ENCODE peak calls at places on chromosomes 6 and 20, in nine cellular contexts. P is pancreas; X is PC-3; D is neural progenitor cell; S is stomach; C is naive thymus-derived CD4-positive, alpha-beta T cell; L is PC-9; O is tibial artery; H is CD8-positive, alpha-beta T cell. G is an unnamed sample. For H3K4me1 and H3K9me3, the result is how much of the 10 kb centered on the place peaks cover.

GRCh38 chr6:34155471-34156300 is 9.8 kb upstream of the GRM4 start:
- DNase-seq in O (peak), L (no peak), D (no peak), H (no peak), X (no peak), P (no peak), C (no peak), S (no peak), G (no peak)

GRCh38 chr6:159908535-159908934 is 17.7 kb downstream of the MAS1 start:
- DNase-seq in D (no peak), P (no peak), O (no peak), S (no peak), H (no peak), X (no peak), C (no peak), L (no peak), G (no peak)

GRCh38 chr6:127288705-127289104 is 22.0 kb downstream of the RNF146 start:
- DNase-seq in X (no peak), D (no peak), L (no peak), C (no peak), O (no peak), P (no peak), S (no peak), H (no peak), G (no peak)

GRCh38 chr6:118080547-118080946 is 173.5 kb downstream of the SLC35F1 start:
- DNase-seq in X (peak), P (no peak), S (no peak), O (no peak), L (no peak), C (no peak), D (peak), H (no peak), G (no peak)

GRCh38 chr6:36127462-36128016 is 2.8 kb upstream of the MAPK13 start:
- DNase-seq in P (no peak), C (no peak), X (peak), L (peak), D (no peak), S (peak), H (no peak), O (no peak), G (no peak)

GRCh38 chr20:14310977-14311654 is 26.3 kb downstream of the FLRT3 start:
- DNase-seq in C (no peak), D (no peak), X (peak), L (no peak), P (no peak), H (no peak), O (no peak), S (no peak), G (no peak)

GRCh38 chr20:50678213-50678898 is 13.0 kb downstream of the RIPOR3 start:
- DNase-seq in D (no peak), L (peak), P (peak), C (no peak), H (no peak), S (peak), X (peak), O (no peak), G (no peak)

GRCh38 chr6:108097882-108098281 is 23.3 kb upstream of the OSTM1 start:
- DNase-seq in O (no peak), L (no peak), C (no peak), D (no peak), X (peak), S (no peak), H (no peak), P (no peak), G (no peak)

GRCh38 chr6:56245903-56246351 is 1.5 kb downstream of the COL21A1 start:
- DNase-seq in C (no peak), H (no peak), P (no peak), S (no peak), X (no peak), L (no peak), O (no peak), D (no peak), G (no peak)

GRCh38 chr20:57609842-57610167 is 10.4 kb downstream of the ZBP1 start:
- DNase-seq in L (no peak), O (no peak), D (peak), C (no peak), S (no peak), X (no peak), H (no peak), P (no peak), G (no peak)

GRCh38 chr6:43820486-43820885 is 50.5 kb downstream of the VEGFA start:
- DNase-seq in H (no peak), L (no peak), P (no peak), O (no peak), S (no peak), X (no peak), D (no peak), C (no peak), G (no peak)

GRCh38 chr20:52438326-52438963 is 246.9 kb upstream of the ZFP64 start:
- DNase-seq in X (no peak), S (no peak), L (no peak), O (no peak), H (no peak), C (peak), P (no peak), D (no peak), G (no peak)

GRCh38 chr6:65999288-65999791 is 292.3 kb upstream of the EYS start:
- DNase-seq in D (no peak), H (no peak), O (peak), P (peak), X (no peak), S (no peak), C (no peak), L (no peak), G (no peak)

GRCh38 chr6:153831350-153832078 is 207.5 kb upstream of the OPRM1 start:
- DNase-seq in D (peak), X (no peak), S (no peak), C (no peak), L (no peak), H (no peak), P (no peak), O (no peak), G (no peak)

GRCh38 chr6:83467620-83468036 is 36.8 kb upstream of the ME1 start:
- DNase-seq in D (no peak), X (no peak), H (no peak), O (peak), C (no peak), S (no peak), L (no peak), P (no peak), G (no peak)

GRCh38 chr6:170221052-170221752 is 69.7 kb downstream of the DLL1 start:
- DNase-seq in S (peak), X (no peak), H (no peak), L (no peak), D (no peak), O (peak), C (no peak), P (no peak), G (no peak)

GRCh38 chr20:53718142-53718481 is 124.5 kb upstream of the ZNF217 start:
- DNase-seq in S (no peak), C (no peak), D (peak), X (no peak), H (no peak), P (no peak), O (no peak), L (no peak), G (no peak)

GRCh38 chr6:129709909-129710721 is at the start of gene ARHGAP18:
- DNase-seq in P (peak), L (peak), S (peak), O (peak), X (peak), D (peak), H (peak), C (peak), G (peak)

GRCh38 chr20:32556312-32557184 is 28.6 kb downstream of the NOL4L start:
- DNase-seq in C (no peak), X (no peak), O (no peak), L (no peak), D (peak), P (peak), H (no peak), S (no peak), G (no peak)
- H3K4me1 ChIP-seq in C (under half), X (under half), O (under half), L (under half), D (under half), P (under half), H (half or more), S (under half), G (under half)

GRCh38 chr6:28785962-28786679 is 137.7 kb downstream of the TRIM27 start:
- DNase-seq in S (no peak), O (no peak), H (no peak), X (no peak), C (no peak), L (no peak), P (no peak), D (no peak), G (no peak)
- H3K4me3 ChIP-seq in S (no peak), O (no peak), H (no peak), X (no peak), C (no peak), L (no peak), P (no peak), D (no peak), G (no peak)

DNA sequence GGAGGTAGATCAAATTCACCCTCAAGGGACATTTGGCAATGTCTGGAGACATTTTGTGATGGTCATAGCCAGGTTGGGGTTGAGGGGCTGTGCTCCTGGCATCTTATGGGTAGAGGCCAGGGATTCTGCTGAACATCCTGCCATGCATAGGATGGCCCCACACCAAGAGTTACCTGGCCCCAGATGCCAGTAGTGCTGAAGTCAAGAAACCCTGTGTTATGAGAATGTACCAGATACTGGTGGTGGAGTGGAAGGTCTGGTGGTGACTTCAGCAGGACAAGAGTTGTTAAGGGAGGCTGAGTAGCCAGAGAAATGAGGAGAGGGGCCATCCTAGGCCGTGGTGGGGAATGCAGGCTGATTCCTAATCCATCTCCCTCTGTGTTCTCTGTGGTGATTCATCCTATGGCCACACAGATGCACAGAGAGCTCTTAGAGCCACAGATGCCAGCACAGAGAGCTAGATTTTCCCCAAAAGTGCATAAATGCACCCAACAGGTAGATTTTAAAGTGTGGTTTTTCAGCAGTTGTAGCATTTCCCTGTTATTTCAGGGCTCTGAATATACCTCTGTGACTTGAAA is 43.6 kb downstream of the CDYL start:
- DNase-seq in C (no peak), H (no peak), D (peak), S (no peak), L (no peak), X (no peak), P (no peak), O (no peak), G (no peak)
- H3K9me3 ChIP-seq in C (under half), H (under half), D (under half), S (under half), L (under half), X (under half), P (under half), O (under half), G (under half)

GRCh38 chr6:2854394-2854982 is 12.8 kb upstream of the SERPINB1 start:
- DNase-seq in D (no peak), C (no peak), S (no peak), O (no peak), P (no peak), L (no peak), X (no peak), H (no peak), G (no peak)

GRCh38 chr6:2857185-2857579 is 15.5 kb upstream of the SERPINB1 start:
- DNase-seq in L (no peak), H (no peak), C (no peak), X (no peak), O (no peak), S (no peak), D (no peak), P (no peak), G (no peak)

GRCh38 chr6:2853766-2854393 is 12.2 kb upstream of the SERPINB1 start:
- DNase-seq in H (peak), L (peak), O (no peak), D (peak), X (peak), S (no peak), C (peak), P (no peak), G (no peak)

GRCh38 chr6:2852921-2853322 is 11.3 kb upstream of the SERPINB1 start:
- DNase-seq in D (no peak), L (no peak), C (no peak), S (no peak), P (no peak), X (no peak), H (no peak), O (no peak), G (no peak)

DNA sequence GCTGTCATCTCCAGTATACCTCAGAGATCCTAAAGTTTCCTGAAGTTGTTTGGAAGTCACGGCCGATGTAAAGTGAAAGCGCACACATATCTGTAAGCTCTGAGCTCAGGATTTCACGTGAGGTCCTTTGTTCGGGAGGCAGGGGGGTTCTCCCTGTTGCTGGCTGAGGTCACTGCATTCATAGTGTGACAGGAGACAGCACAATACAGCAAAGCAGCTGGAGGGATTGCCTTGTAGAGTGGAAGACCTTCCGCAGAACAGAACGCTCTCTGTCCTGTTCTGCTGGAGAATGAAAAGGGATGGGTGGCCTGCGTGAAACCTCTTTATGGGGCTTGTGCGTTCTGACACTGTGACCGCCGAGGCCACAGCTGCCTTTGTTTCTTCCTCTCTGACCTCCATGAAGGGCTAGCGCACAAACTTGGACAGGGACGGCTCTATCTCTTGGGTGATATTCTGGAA is 13.4 kb upstream of the SERPINB1 start:
- DNase-seq in L (no peak), O (no peak), X (no peak), S (no peak), C (no peak), P (no peak), D (peak), H (no peak), G (no peak)
- H3K4me1 ChIP-seq in L (under half), O (under half), X (under half), S (under half), C (half or more), P (under half), D (under half), H (half or more), G (under half)

DNA sequence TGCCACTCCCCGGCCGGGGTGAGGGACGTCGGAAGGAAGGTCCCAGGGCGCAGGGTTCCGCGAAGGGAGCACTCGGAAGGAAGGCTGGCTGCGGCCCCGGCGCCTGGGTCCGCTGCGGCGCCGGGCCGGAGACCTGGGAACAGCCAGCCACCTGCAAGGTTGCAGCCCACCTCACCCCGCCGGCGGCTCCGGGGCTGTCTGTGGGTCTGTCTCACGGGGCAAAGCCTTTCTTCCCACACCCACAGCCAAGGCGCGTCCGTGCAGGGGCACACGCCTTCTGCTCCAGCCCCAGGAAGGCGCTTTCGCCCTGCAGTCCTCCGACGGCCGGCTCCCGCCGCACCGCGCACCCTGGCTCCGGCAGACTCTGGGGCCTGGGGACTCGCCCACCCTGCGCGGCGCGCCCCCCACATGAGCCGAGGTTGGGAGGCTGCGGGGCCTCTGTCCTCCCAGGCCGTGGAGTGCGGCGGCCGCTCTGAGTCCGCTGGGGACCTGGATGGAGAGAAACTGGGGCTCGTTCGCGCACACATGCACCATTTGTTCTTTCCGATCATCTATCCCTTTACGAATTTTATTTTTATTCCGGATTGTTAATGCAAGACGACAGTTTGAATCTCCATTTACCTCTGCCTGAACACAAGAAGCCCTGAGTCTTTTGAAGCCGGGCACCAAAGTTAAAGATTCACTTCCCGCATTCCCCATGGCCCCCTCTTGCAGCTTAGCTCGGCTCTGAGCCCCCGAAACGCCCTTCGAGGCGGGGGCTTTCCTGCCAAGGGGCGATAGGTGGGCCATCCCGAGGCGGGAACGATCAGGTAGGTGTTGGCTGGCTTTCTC is 4.5 kb upstream of the FOXC1 start:
- DNase-seq in C (peak), L (no peak), H (no peak), X (no peak), D (peak), P (peak), S (no peak), O (peak), G (no peak)
- H3K4me3 ChIP-seq in C (no peak), L (no peak), H (peak), X (no peak), D (peak), P (peak), S (peak), O (peak), G (no peak)

DNA sequence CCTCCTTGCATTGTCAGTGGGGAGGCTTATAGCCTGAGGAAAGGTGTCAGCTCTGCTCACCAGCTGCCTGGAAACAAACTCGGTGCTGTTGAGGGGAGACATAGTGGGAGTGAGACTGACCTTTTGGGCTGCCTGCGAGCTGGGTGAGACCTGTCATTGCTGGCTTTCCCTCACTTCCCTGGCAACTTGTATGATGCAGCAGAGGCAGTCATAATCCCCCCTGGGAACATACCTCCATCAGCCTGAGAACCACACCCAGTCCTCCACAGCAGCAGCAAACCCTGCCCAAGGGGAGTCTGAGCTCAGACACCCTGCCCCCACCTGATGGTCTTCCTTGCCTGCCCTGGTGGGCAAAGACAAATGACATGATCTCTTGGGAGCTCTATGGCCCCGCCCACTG is 521.2 kb upstream of the IMPG1 start:
- DNase-seq in H (no peak), X (no peak), O (no peak), L (no peak), P (no peak), S (no peak), D (no peak), C (no peak), G (no peak)
- H3K9me3 ChIP-seq in H (under half), X (under half), O (under half), L (under half), P (under half), S (under half), D (under half), C (under half), G (under half)

DNA sequence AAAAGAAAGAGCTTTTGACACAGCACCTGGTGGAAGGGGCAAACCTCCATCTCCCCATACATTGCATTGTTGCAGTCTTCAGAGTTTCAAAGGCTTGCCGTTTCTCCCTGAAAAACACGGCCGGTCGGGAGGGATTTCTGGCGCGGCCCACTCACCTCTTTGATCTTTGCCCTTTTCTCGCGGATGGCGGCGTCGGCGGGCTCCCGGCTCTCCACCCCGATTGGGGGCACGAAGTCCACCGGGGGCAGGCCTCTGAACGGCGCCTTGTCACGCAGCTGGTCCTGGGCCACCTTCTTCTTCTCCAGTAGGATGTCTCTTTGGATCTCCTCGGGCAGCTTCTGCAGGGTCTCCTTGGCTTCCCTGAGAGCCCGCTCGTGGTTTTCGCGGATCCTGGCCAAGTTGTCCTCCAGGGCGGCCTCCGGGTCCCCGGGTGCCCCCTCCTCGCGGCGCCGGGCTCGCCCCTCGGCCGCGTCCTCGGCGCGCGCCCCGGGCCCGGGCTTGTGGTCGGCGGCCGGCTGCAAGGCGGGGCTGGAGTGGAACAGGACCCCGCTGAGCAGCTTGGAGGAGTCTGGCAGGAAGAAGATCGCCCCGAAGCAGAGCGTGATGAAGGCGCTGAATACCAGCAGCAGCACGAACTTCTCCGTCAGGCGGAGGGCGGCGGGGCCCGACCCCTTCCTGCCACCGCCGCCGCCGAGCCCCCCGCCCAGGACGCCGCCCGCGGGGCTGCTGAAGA is 1.1 kb downstream of the MAN1A1 start:
- DNase-seq in P (peak), C (peak), X (no peak), H (peak), L (peak), O (peak), S (peak), D (peak), G (peak)
- H3K4me1 ChIP-seq in P (under half), C (under half), X (under half), H (under half), L (under half), O (under half), S (under half), D (under half), G (under half)

DNA sequence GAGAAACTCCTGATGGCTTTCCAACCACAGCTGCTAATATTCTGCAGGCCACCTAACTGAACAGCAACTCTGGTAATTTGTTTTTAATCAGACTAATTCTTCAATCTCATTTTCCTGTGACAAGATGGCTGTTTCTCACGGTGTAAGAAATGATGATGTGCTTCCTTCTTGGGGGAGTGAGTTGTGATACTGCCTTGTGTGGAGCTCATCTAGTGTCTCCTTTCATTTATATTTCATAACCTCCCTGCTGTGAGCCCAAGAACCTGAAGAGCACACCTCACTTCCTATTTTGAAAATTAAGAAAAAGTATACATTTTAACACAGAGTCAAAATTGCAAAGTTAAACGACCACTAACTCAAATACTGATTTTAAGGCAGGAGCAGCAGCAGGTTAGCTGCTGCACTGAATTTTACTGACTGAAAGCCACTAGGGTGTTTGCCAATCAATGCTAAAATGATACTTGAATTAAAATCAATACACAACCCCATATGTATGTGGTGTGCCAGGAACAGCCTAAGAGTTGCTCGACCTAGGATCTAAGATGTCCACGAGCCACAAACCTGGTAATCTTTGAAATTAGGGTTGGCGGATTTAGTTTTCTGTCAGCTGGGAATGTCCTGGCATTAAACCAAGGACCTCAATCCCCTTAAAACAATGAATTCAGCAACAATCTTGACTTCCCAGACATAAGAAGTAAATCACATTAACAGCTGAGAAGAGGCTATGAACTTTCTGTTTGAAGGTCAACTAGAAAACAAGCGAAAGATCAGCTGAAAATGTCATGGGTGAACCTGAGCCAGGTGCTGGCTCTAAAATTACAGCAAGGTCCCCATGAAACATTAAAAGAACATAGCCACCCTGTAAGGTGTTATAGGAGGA is 57.7 kb downstream of the BACH2 start:
- DNase-seq in H (no peak), S (no peak), D (no peak), O (no peak), X (no peak), P (no peak), C (peak), L (no peak), G (no peak)
- H3K4me3 ChIP-seq in H (no peak), S (no peak), D (no peak), O (no peak), X (no peak), P (no peak), C (no peak), L (no peak), G (no peak)